ENCODE peak calls at places on chromosomes 4 and X, in nine cellular contexts. J is left ventricle myocardium inferior, O is cardiac muscle cell, D is fibroblast of lung, S is kidney epithelial cell, P is choroid plexus epithelial cell, L is Panc1, Z is pancreas, M is PC-3. H is an unnamed sample.

GRCh38 chrX:10254746-10255145 is 98.0 kb downstream of the CLCN4 start:
- DNase-seq in S (no peak), M (peak), P (peak), L (no peak), D (no peak), J (no peak), O (no peak), Z (no peak), H (peak)

GRCh38 chr4:153143527-153144348 is 60.5 kb upstream of the TRIM2 start:
- DNase-seq in O (peak), L (no peak), P (peak), Z (no peak), D (peak), S (no peak), M (peak), J (no peak), H (no peak)

GRCh38 chr4:143921160-143921559 is 15.8 kb upstream of the GYPE start:
- DNase-seq in O (no peak), S (no peak), P (no peak), J (no peak), D (no peak), M (no peak), Z (no peak), L (no peak), H (no peak)

GRCh38 chr4:131427000-131427399 is 1722.1 kb upstream of the PCDH10 start:
- DNase-seq in S (no peak), M (no peak), O (no peak), J (no peak), D (no peak), L (no peak), P (peak), Z (no peak), H (no peak)

GRCh38 chr4:157768419-157768818 is 404.4 kb downstream of the GASK1B start:
- DNase-seq in M (no peak), J (no peak), O (no peak), P (no peak), Z (no peak), D (no peak), L (no peak), S (no peak), H (no peak)

GRCh38 chr4:137408527-137409177 is 123.6 kb downstream of the PCDH18 start:
- DNase-seq in J (no peak), S (no peak), Z (no peak), O (no peak), D (no peak), P (no peak), L (no peak), M (peak), H (no peak)

GRCh38 chr4:80201326-80202151 is 4.2 kb downstream of the PRDM8 start:
- DNase-seq in M (no peak), J (peak), O (peak), Z (no peak), D (peak), S (no peak), P (peak), L (no peak), H (no peak)

GRCh38 chr4:73477176-73477575 is 4.4 kb upstream of the AFM start:
- DNase-seq in O (no peak), Z (no peak), S (no peak), M (no peak), L (no peak), D (no peak), J (no peak), P (no peak), H (no peak)

GRCh38 chr4:83269256-83269655 is 15.3 kb downstream of the COQ2 start:
- DNase-seq in M (no peak), O (no peak), J (no peak), D (no peak), L (no peak), Z (no peak), P (peak), S (no peak), H (no peak)

GRCh38 chr4:1168291-1169031 is 3.9 kb downstream of the SPON2 start:
- DNase-seq in Z (no peak), L (no peak), O (no peak), P (no peak), S (no peak), D (no peak), M (no peak), J (no peak), H (no peak)

GRCh38 chr4:158722917-158723793 is at the start of gene PPID:
- DNase-seq in L (no peak), M (peak), S (peak), P (peak), J (peak), O (peak), D (peak), Z (peak), H (peak)

GRCh38 chrX:131595120-131595519 is 51.2 kb downstream of the OR13H1 start:
- DNase-seq in O (no peak), D (peak), Z (no peak), S (no peak), P (no peak), L (no peak), J (no peak), M (peak), H (no peak)

GRCh38 chr4:140150636-140150885 is 3.4 kb downstream of the MAML3 start:
- DNase-seq in Z (no peak), P (no peak), L (no peak), M (no peak), D (no peak), J (no peak), O (no peak), S (no peak), H (peak)

GRCh38 chrX:11190745-11191510 is 79.8 kb downstream of the HCCS start:
- DNase-seq in S (no peak), D (no peak), O (peak), Z (no peak), L (no peak), P (no peak), J (no peak), M (peak), H (peak)

GRCh38 chrX:126701380-126701779 is 118.1 kb upstream of the PRR32 start:
- DNase-seq in Z (no peak), P (no peak), M (peak), D (no peak), O (no peak), L (no peak), J (no peak), S (no peak), H (no peak)
- TF ChIP-seq CTCF in Z (no peak), P (no peak), M (no peak), D (no peak), O (no peak), L (no peak), J (no peak), S (no peak), H (no peak)

GRCh38 chr4:52991452-52991851 is 129.3 kb downstream of the RASL11B start:
- DNase-seq in S (no peak), D (no peak), O (no peak), P (no peak), J (no peak), M (no peak), Z (no peak), L (no peak), H (no peak)

GRCh38 chr4:52990706-52991105 is 128.6 kb downstream of the RASL11B start:
- DNase-seq in D (no peak), P (no peak), L (no peak), Z (no peak), J (no peak), M (no peak), S (no peak), O (no peak), H (no peak)

GRCh38 chr4:52993771-52994170 is 131.7 kb downstream of the RASL11B start:
- DNase-seq in J (no peak), P (no peak), S (no peak), O (no peak), L (no peak), Z (no peak), D (no peak), M (no peak), H (no peak)

GRCh38 chr4:52987401-52988056 is 125.4 kb downstream of the RASL11B start:
- DNase-seq in M (no peak), Z (no peak), L (no peak), D (no peak), O (no peak), J (no peak), S (no peak), P (peak), H (peak)

DNA sequence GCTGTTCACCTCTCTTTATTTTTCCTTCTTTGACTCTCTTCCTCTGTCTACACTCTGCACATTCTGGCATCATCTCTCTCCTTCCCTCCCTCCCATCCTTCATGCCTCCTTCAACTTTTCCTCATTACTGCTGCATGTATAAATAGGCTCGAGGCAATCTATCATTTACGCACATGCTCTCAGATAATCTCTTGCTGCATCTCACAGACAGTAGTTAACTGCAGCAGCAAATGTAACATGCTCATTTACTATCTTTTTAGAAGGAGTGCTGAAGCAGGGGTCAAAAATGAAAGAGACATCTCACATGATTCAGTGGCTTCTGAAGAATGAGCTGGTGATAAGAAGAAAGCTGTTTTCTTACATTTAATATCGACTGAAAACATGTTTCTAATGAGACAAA is 127.7 kb downstream of the RASL11B start:
- DNase-seq in S (no peak), J (no peak), Z (no peak), O (no peak), M (no peak), D (no peak), L (no peak), P (no peak), H (no peak)
- TF ChIP-seq CTCF in S (no peak), J (no peak), Z (no peak), O (no peak), M (no peak), D (no peak), L (no peak), P (no peak), H (no peak)

GRCh38 chrX:77597090-77597489 is 149.9 kb downstream of the FGF16 start:
- DNase-seq in L (no peak), J (no peak), M (peak), D (peak), S (no peak), O (peak), Z (no peak), P (peak), H (no peak)
- TF ChIP-seq CTCF in L (peak), J (peak), M (peak), D (no peak), S (peak), O (peak), Z (no peak), P (peak), H (peak)

DNA sequence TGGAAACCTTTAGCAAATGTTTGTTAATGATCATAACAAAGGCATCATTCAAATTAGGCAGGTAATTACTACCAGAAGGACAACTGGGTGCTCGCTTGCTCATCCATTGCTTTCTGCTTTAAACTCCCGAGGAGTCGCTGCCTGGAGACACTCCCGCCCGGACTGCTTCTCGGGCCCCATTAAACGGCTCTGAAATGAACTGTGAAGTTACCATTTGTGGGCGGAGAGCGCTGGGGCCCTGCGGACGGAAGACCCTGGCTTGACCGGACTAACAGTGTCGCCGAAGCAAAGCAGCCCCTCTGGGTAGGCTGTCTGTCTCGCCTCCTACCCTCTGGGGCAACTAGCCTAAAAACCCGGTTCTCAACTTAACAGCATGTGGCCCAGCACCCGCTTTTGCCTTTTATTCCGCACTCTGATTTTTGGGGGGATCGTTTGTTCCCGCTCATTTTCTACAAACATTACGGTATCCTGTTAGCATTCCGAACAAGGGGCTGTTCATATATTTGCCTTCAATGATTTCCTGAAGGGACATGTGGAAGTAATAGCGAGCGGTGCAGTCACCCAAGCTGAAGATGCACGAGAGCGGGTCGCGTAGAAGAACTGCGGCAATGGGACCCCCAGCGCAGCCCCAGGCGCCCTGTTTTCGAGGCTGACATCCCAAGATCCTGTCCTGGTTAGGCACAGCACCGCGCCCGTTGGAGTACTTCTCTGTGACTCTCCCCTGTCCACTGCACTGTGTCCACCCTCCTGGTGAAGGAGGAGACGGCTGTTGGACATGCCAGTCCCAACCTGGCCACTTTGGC is 1.6 kb upstream of the PDGFRA start:
- DNase-seq in J (no peak), L (peak), D (peak), P (peak), O (peak), M (peak), Z (no peak), S (no peak), H (no peak)
- TF ChIP-seq CTCF in J (no peak), L (no peak), D (no peak), P (no peak), O (no peak), M (no peak), Z (no peak), S (no peak), H (no peak)

GRCh38 chrX:119218198-119218597 is 17.9 kb upstream of the PGRMC1 start:
- DNase-seq in P (peak), M (peak), J (no peak), S (no peak), D (peak), Z (no peak), L (no peak), O (peak), H (no peak)
- TF ChIP-seq CTCF in P (no peak), M (peak), J (peak), S (peak), D (peak), Z (no peak), L (peak), O (peak), H (peak)